ENCODE peak calls at places on chromosome 15, in five cellular contexts. G is stimulated activated CD8-positive, alpha-beta memory T cell treated with anti-CD3 and anti-CD28 coated beads, Interleukin-7, amount 100 ng/mL, for 24 hours; B is sciatic nerve; Y is heart left ventricle; N is testis. H is an unnamed sample.

GRCh38 chr15:73075151-73075859 is 23.0 kb downstream of the NEO1 start:
- DNase-seq in G (no peak), B (no peak), Y (no peak), N (no peak), H (no peak)

GRCh38 chr15:87816016-87816415 is 440.5 kb downstream of the NTRK3 start:
- DNase-seq in G (no peak), B (no peak), Y (no peak), N (no peak), H (no peak)

GRCh38 chr15:70921297-70921696 is 28.7 kb downstream of the LRRC49 start:
- DNase-seq in G (no peak), B (no peak), Y (no peak), N (no peak), H (no peak)

GRCh38 chr15:55256281-55257013 is 33.2 kb downstream of the RAB27A start:
- DNase-seq in G (no peak), B (no peak), Y (no peak), N (no peak), H (no peak)

GRCh38 chr15:40398413-40398873 is 7.2 kb upstream of the IVD start:
- DNase-seq in G (no peak), B (no peak), Y (no peak), N (no peak), H (no peak)

GRCh38 chr15:83436513-83437158 is 10.5 kb upstream of the SH3GL3 start:
- DNase-seq in G (no peak), B (no peak), Y (no peak), N (no peak), H (no peak)

GRCh38 chr15:74531144-74531811 is 9.7 kb upstream of the ARID3B start:
- DNase-seq in G (no peak), B (no peak), Y (no peak), N (no peak), H (no peak)

GRCh38 chr15:85314139-85314538 is 66.3 kb upstream of the AKAP13 start:
- DNase-seq in G (no peak), B (no peak), Y (no peak), N (no peak), H (no peak)

GRCh38 chr15:38069001-38069400 is 134.6 kb downstream of the TMCO5A start:
- DNase-seq in G (no peak), B (no peak), Y (no peak), N (no peak), H (no peak)

GRCh38 chr15:97728791-97729190 is 231.7 kb upstream of the ARRDC4 start:
- DNase-seq in G (no peak), B (no peak), Y (no peak), N (peak), H (no peak)

GRCh38 chr15:80567721-80568157 is 127.4 kb upstream of the ABHD17C start:
- DNase-seq in G (no peak), B (no peak), Y (no peak), N (peak), H (peak)

GRCh38 chr15:71291723-71292122 is 176.5 kb downstream of the THSD4 start:
- DNase-seq in G (no peak), B (no peak), Y (no peak), N (no peak), H (no peak)

GRCh38 chr15:95085056-95085455 is 853.7 kb downstream of the MCTP2 start:
- DNase-seq in G (no peak), B (no peak), Y (no peak), N (no peak), H (no peak)

GRCh38 chr15:81106560-81106959 is 27.5 kb upstream of the CFAP161 start:
- DNase-seq in G (no peak), B (no peak), Y (no peak), N (peak), H (no peak)

GRCh38 chr15:74203914-74204431 is 1.4 kb upstream of the STRA6 start:
- DNase-seq in G (no peak), B (peak), Y (no peak), N (peak), H (no peak)

GRCh38 chr15:49858076-49858475 is 237.2 kb downstream of the DTWD1 start:
- DNase-seq in G (no peak), B (no peak), Y (no peak), N (no peak), H (no peak)

GRCh38 chr15:84975871-84976351 is 5.7 kb upstream of the PDE8A start:
- DNase-seq in G (no peak), B (no peak), Y (no peak), N (no peak), H (no peak)

GRCh38 chr15:72858205-72858604 is 74.6 kb upstream of the ADPGK start:
- DNase-seq in G (no peak), B (no peak), Y (no peak), N (no peak), H (no peak)

GRCh38 chr15:60004846-60005351 is 788 bp downstream of the FOXB1 start:
- DNase-seq in G (no peak), B (no peak), Y (no peak), N (no peak), H (peak)

GRCh38 chr15:85282504-85283115 is 97.8 kb upstream of the AKAP13 start:
- DNase-seq in G (no peak), B (no peak), Y (no peak), N (no peak), H (no peak)

GRCh38 chr15:78233496-78233895 is 869 bp downstream of the ACSBG1 start:
- DNase-seq in G (no peak), B (peak), Y (no peak), N (no peak), H (no peak)

GRCh38 chr15:89167267-89168176 is 53.9 kb downstream of the RLBP1 start:
- DNase-seq in G (peak), B (no peak), Y (no peak), N (no peak), H (no peak)

GRCh38 chr15:67808821-67809220 is 16.5 kb upstream of the SKOR1 start:
- DNase-seq in G (no peak), B (peak), Y (no peak), N (no peak), H (no peak)

H was measured in upper lobe of right lung.